ENCODE peak calls at places on chromosomes 4 and X, in five cellular contexts. S is upper lobe of left lung, U is Peyer's patch, C is stomach, G is testis. R is an unnamed sample.
A peak's percentile ranks its signal among the peaks of the same experiment; 100 is the strongest.

GRCh38 chrX:70476934-70477733 is 32.5 kb downstream of the DLG3 start:
- DNase-seq in S (peak; percentile 42), U (peak; percentile 75), C (peak; percentile 39), G (no peak), R (peak; percentile 28)

GRCh38 chr4:145957307-145957706 is 18.7 kb upstream of the ZNF827 start:
- DNase-seq in S (no peak), U (no peak), C (no peak), G (no peak), R (no peak)

GRCh38 chrX:3518870-3519269 is 172.4 kb upstream of the MXRA5 start:
- DNase-seq in S (no peak), U (no peak), C (peak; percentile 25), G (no peak), R (no peak)

GRCh38 chrX:135931644-135932487 is 38.4 kb downstream of the SAGE1 start:
- DNase-seq in S (peak; percentile 49), U (peak; percentile 45), C (peak; percentile 64), G (peak; percentile 54), R (peak; percentile 10)

GRCh38 chr4:71270901-71271300 is 67.9 kb upstream of the SLC4A4 start:
- DNase-seq in S (no peak), U (no peak), C (peak; percentile 33), G (no peak), R (no peak)

GRCh38 chr4:38785901-38786402 is 3.2 kb upstream of the TLR10 start:
- DNase-seq in S (peak; percentile 26), U (no peak), C (no peak), G (no peak), R (no peak)

GRCh38 chrX:110509778-110510510 is 151.3 kb downstream of the RTL9 start:
- DNase-seq in S (no peak), U (no peak), C (no peak), G (no peak), R (no peak)

GRCh38 chr4:168516841-168517240 is 20.0 kb downstream of the PALLD start:
- DNase-seq in S (no peak), U (no peak), C (no peak), G (no peak), R (no peak)

GRCh38 chr4:99832313-99832712 is 15.7 kb downstream of the DAPP1 start:
- DNase-seq in S (no peak), U (no peak), C (peak; percentile 32), G (no peak), R (peak; percentile 26)

GRCh38 chr4:83043801-83044407 is 8.9 kb downstream of the COPS4 start:
- DNase-seq in S (no peak), U (no peak), C (no peak), G (no peak), R (no peak)

GRCh38 chr4:109816082-109816442 is 500 bp downstream of the GAR1 start:
- DNase-seq in S (no peak), U (peak; percentile 58), C (peak; percentile 26), G (no peak), R (no peak)

GRCh38 chr4:13548984-13549546 is 4.8 kb upstream of the NKX3-2 start:
- DNase-seq in S (peak; percentile 70), U (peak; percentile 86), C (peak; percentile 81), G (peak; percentile 93), R (peak; percentile 65)

GRCh38 chrX:48278958-48279357 is 23.8 kb downstream of the SSX1 start:
- DNase-seq in S (no peak), U (no peak), C (no peak), G (peak; percentile 14), R (no peak)

GRCh38 chr4:73606465-73606974 is 13.7 kb downstream of the RASSF6 start:
- DNase-seq in S (no peak), U (peak; percentile 28), C (no peak), G (no peak), R (no peak)

GRCh38 chr4:149158852-149159251 is 656.8 kb downstream of the IQCM start:
- DNase-seq in S (no peak), U (no peak), C (no peak), G (no peak), R (no peak)

GRCh38 chr4:107278791-107279481 is 242.8 kb upstream of the DKK2 start:
- DNase-seq in S (no peak), U (no peak), C (no peak), G (no peak), R (no peak)

GRCh38 chr4:73721419-73721818 is 18.9 kb upstream of the CXCL8 start:
- DNase-seq in S (no peak), U (no peak), C (no peak), G (no peak), R (no peak)

GRCh38 chr4:148618856-148619255 is 176.6 kb upstream of the NR3C2 start:
- DNase-seq in S (no peak), U (no peak), C (no peak), G (no peak), R (no peak)

GRCh38 chr4:54359919-54360650 is 131.0 kb downstream of the PDGFRA start:
- DNase-seq in S (no peak), U (no peak), C (no peak), G (no peak), R (no peak)

GRCh38 chr4:17033256-17034245 is 135.1 kb upstream of the LDB2 start:
- DNase-seq in S (no peak), U (no peak), C (no peak), G (no peak), R (no peak)

GRCh38 chrX:103730147-103730546 is 19.4 kb downstream of the TMEM31 start:
- DNase-seq in S (no peak), U (no peak), C (no peak), G (no peak), R (no peak)

GRCh38 chr4:97774347-97774989 is 368.8 kb downstream of the STPG2 start:
- DNase-seq in S (no peak), U (no peak), C (no peak), G (no peak), R (no peak)

GRCh38 chrX:68372665-68373064 is 60.6 kb downstream of the OPHN1 start:
- DNase-seq in S (no peak), U (no peak), C (no peak), G (no peak), R (no peak)

GRCh38 chr4:86356425-86356824 is 3.4 kb downstream of the MAPK10 start:
- DNase-seq in S (no peak), U (no peak), C (no peak), G (no peak), R (no peak)

GRCh38 chr4:26284536-26284935 is 36.3 kb upstream of the RBPJ start:
- DNase-seq in S (no peak), U (no peak), C (no peak), G (no peak), R (no peak)

GRCh38 chr4:11628093-11628725 is 199.5 kb upstream of the HS3ST1 start:
- DNase-seq in S (no peak), U (no peak), C (no peak), G (no peak), R (no peak)

DNA sequence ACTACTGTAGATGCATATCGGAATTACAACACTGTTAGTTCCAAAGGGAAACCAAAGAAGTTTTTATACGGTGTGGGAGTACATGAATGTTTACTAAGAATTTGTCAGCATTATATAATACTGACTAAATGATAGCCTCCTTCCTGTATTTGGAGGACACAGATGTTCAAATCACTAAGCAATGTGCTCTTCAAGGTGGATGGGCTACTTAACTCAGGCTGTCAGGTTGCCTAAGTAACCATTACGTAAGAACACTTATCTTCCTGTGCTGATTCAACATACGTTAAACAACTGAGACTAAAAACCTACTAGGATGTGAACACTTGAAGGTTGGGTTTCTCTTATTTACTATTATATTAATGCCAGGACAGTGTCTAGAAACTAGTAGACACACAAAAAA is 81.9 kb upstream of the HPGD start:
- DNase-seq in S (no peak), U (no peak), C (no peak), G (no peak), R (no peak)
- TF ChIP-seq POLR2A in S (no peak), U (no peak), C (no peak), G (no peak), R (no peak)

GRCh38 chr4:4847011-4847410 is 12.5 kb upstream of the MSX1 start:
- DNase-seq in S (no peak), U (no peak), C (no peak), G (no peak), R (no peak)
- H3K27me3 ChIP-seq in S (no peaks in the 10 kb centered on the region), U (no peaks in the 10 kb centered on the region), C (peaks cover 44% of the 10 kb centered on the region), G (no peaks in the 10 kb centered on the region), R (no peaks in the 10 kb centered on the region)

DNA sequence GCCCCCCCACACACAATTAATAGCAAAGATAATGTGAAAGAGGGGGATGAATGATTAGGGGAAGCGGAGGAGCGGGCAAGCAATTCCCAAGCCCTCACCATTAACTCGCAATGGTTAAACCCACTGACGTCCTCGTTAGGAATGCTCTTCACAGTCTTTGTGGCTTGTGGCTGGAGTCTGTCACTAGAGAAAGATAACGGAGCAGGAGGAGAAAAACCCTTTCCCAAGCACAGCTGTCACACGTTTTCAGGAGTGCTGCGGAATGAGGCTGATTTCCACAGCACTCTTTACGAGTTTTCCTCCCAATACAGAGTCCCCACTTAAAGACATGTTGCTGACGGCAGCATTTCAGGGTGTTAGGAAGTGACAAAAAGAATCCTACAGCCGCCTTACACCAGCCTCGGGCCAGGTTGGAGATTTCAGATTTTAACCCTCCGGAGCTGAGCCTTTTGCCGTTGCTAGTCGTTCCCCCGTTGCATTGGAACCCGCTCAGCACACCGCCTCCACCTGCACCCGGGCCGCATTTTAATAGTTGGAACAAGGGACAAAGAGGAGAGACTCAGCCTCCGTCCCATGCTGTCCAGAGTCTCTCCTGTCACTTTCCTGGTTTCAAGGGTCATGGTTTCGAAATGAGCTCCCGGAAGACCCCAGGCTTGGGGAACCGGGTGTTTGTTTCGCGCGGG is 92.2 kb downstream of the GEMIN8 start:
- DNase-seq in S (no peak), U (no peak), C (no peak), G (no peak), R (no peak)
- H3K4me1 ChIP-seq in S (peaks cover 17% of the 10 kb centered on the region), U (no peaks in the 10 kb centered on the region), C (peaks cover 4% of the 10 kb centered on the region), G (no peaks in the 10 kb centered on the region), R (no peaks in the 10 kb centered on the region)

DNA sequence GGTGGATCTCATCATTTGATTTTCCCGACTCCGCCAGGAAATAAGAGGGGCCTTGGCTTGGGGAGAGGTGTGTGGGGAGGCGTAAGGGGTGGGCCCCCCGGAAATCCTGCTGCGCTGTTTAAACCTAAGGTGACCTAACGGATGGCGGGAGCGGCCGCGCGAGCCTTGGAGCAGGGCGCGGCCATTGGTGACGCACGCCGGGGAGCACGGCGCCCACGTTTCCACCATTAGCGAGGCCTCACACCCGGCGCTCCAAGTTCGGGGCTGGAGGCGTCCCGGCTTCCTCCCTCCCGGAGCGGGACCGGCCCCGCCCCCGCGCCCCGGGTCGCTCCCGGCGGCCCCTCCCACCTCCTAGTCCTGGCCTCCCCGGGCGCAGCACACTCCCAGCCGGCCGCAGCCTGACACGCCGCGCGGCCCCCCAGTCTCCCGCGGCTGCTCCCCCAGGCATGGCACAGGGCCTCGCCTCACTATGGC is at the start of gene SMS:
- DNase-seq in S (peak; percentile 74), U (peak; percentile 81), C (peak; percentile 77), G (peak; percentile 72), R (peak; percentile 58)
- TF ChIP-seq POLR2A in S (no peak), U (no peak), C (no peak), G (no peak), R (peak; percentile 62)

DNA sequence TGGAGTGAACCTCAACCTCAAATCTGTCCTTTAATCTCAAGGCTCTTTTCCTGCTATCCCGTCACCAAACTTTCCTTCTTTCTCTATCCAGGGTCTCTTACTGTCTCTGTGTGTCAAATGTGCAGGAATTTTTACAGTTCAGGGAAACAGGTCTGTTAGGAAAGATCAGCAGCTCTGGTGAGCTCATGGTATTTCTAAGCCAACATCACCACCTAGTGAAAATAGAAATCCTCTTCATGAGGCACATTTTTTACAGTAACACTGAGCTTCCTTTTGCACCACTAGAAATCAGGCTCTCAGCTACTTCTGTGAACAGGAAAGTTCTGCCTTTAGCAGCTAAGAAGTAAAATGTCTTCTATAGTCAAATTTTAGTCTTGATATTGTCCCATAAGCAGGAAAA is 39.6 kb downstream of the NUDT11 start:
- DNase-seq in S (no peak), U (no peak), C (no peak), G (no peak), R (no peak)
- H3K27me3 ChIP-seq in S (no peaks in the 10 kb centered on the region), U (no peaks in the 10 kb centered on the region), C (peaks cover 7% of the 10 kb centered on the region), G (no peaks in the 10 kb centered on the region), R (no peaks in the 10 kb centered on the region)

R was measured in prostate gland.